ENCODE peak calls at places on chromosomes 3 and 15, in five cellular contexts. P is stomach; F is mucosa of descending colon; G is CD8-positive, alpha-beta memory T cell; U is CD8-positive, alpha-beta T cell. C is an unnamed sample.
A peak's percentile ranks its signal among the peaks of the same experiment; 100 is the strongest.

GRCh38 chr15:59521443-59521842 is 83.5 kb downstream of the FAM81A start:
- DNase-seq in P (no peak), F (no peak), G (no peak), U (no peak), C (no peak)

GRCh38 chr3:114519415-114519814 is 225.6 kb downstream of the TIGIT start:
- DNase-seq in P (no peak), F (no peak), G (no peak), U (no peak), C (peak; percentile 46)

GRCh38 chr3:27535809-27536392 is 51.7 kb upstream of the SLC4A7 start:
- DNase-seq in P (no peak), F (no peak), G (no peak), U (no peak), C (no peak)

GRCh38 chr3:108462899-108463298 is 47.5 kb downstream of the MYH15 start:
- DNase-seq in P (no peak), F (no peak), G (no peak), U (no peak), C (no peak)

GRCh38 chr3:12350151-12350813 is 61.4 kb downstream of the PPARG start:
- DNase-seq in P (peak; percentile 57), F (no peak), G (no peak), U (no peak), C (peak; percentile 47)

GRCh38 chr15:29911705-29912104 is 89.4 kb upstream of the TJP1 start:
- DNase-seq in P (no peak), F (no peak), G (no peak), U (no peak), C (no peak)

GRCh38 chr15:74725845-74726773 is 781 bp upstream of the CYP1A1 start:
- DNase-seq in P (peak; percentile 52), F (peak; percentile 52), G (peak; percentile 73), U (peak; percentile 37), C (peak; percentile 55)

GRCh38 chr3:138234401-138235179 is 47.5 kb downstream of the ARMC8 start:
- DNase-seq in P (no peak), F (no peak), G (no peak), U (no peak), C (no peak)

GRCh38 chr15:67050522-67051087 is 14.8 kb upstream of the SMAD3 start:
- DNase-seq in P (no peak), F (no peak), G (no peak), U (no peak), C (no peak)

GRCh38 chr3:54891540-54891897 is 36.3 kb downstream of the LRTM1 start:
- DNase-seq in P (peak; percentile 64), F (peak; percentile 77), G (no peak), U (no peak), C (peak; percentile 87)

GRCh38 chr15:97224191-97224641 is 736.3 kb upstream of the ARRDC4 start:
- DNase-seq in P (no peak), F (no peak), G (no peak), U (no peak), C (no peak)

GRCh38 chr3:169237181-169237580 is 426.3 kb downstream of the MECOM start:
- DNase-seq in P (no peak), F (no peak), G (no peak), U (no peak), C (no peak)

GRCh38 chr15:90557651-90558084 is 27.9 kb downstream of the CRTC3 start:
- DNase-seq in P (peak; percentile 93), F (peak; percentile 47), G (no peak), U (no peak), C (peak; percentile 93)

GRCh38 chr3:171736556-171736955 is 73.7 kb downstream of the PLD1 start:
- DNase-seq in P (no peak), F (no peak), G (no peak), U (no peak), C (no peak)

GRCh38 chr3:186361612-186362408 is at the start of gene DGKG:
- DNase-seq in P (peak; percentile 58), F (peak; percentile 61), G (no peak), U (no peak), C (peak; percentile 54)

GRCh38 chr15:88920186-88920891 is 7.2 kb upstream of the MFGE8 start:
- DNase-seq in P (no peak), F (no peak), G (no peak), U (no peak), C (no peak)

GRCh38 chr15:78837543-78837942 is 26.3 kb upstream of the ADAMTS7 start:
- DNase-seq in P (no peak), F (no peak), G (no peak), U (no peak), C (no peak)

GRCh38 chr3:53342353-53342752 is 5.0 kb downstream of the DCP1A start:
- DNase-seq in P (peak; percentile 45), F (peak; percentile 50), G (no peak), U (no peak), C (peak; percentile 48)

GRCh38 chr3:142210608-142211007 is 14.8 kb downstream of the GK5 start:
- DNase-seq in P (no peak), F (no peak), G (no peak), U (no peak), C (no peak)

GRCh38 chr3:100265016-100265415 is 4.2 kb downstream of the TBC1D23 start:
- DNase-seq in P (no peak), F (no peak), G (no peak), U (no peak), C (no peak)

GRCh38 chr15:64349375-64349774 is 6.6 kb downstream of the CSNK1G1 start:
- DNase-seq in P (no peak), F (no peak), G (no peak), U (no peak), C (no peak)

GRCh38 chr3:49353022-49353421 is 5.1 kb downstream of the GPX1 start:
- DNase-seq in P (no peak), F (no peak), G (no peak), U (no peak), C (no peak)

GRCh38 chr3:49346797-49347251 is 7.0 kb upstream of the USP4 start:
- DNase-seq in P (no peak), F (peak; percentile 37), G (no peak), U (no peak), C (no peak)

GRCh38 chr3:49352286-49352685 is 5.9 kb downstream of the GPX1 start:
- DNase-seq in P (no peak), F (no peak), G (no peak), U (no peak), C (no peak)

GRCh38 chr3:49351521-49352011 is 6.6 kb downstream of the GPX1 start:
- DNase-seq in P (no peak), F (no peak), G (no peak), U (no peak), C (no peak)

GRCh38 chr3:49349617-49350114 is 8.5 kb downstream of the GPX1 start:
- DNase-seq in P (no peak), F (no peak), G (no peak), U (no peak), C (no peak)
- H3K4me1 ChIP-seq in P (peaks cover 6% of the 10 kb centered on the region), F (no peaks in the 10 kb centered on the region), G (peaks cover 7% of the 10 kb centered on the region), U (no peaks in the 10 kb centered on the region), C (no peaks in the 10 kb centered on the region)

DNA sequence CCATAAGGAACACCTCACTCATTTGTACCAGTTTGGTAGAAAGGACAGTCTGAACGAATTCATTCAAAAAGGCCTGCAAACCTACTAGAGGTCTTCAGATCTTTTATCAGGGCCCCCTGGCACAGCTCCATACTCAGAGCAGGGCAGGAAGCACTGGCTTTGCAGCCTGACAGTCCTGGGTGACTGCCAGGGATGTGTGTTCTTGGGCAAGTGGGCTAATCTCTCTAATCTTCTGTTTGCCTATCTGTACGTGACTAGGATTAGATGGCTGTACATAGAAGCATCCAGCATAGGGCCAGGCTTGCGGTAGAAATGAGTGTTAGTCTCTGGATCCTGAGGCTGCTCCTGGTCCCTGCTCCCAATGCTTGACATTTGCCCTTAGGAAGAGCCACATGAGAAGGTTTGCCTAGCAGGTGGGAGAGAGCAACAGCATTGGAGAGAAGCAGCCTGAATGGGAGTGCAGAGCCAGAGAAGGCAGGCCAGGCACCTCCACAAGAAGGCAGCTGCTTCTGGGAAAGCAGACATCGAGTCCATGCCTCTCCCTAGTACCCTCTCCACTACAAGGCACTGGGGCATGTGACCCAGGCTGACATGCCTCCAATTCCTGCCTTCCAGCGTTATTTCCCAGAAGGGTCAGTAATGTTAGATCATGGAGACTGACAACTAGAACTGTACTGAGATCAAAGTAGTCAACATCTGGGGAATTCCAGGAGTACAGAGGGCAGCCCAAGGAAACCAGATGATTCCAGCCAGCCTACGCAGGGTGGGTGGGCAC is 1.0 kb upstream of the CXCR6 start:
- DNase-seq in P (peak; percentile 35), F (no peak), G (no peak), U (no peak), C (peak; percentile 30)
- H3K4me1 ChIP-seq in P (peaks cover 22% of the 10 kb centered on the region), F (peaks cover 12% of the 10 kb centered on the region), G (peaks cover 62% of the 10 kb centered on the region), U (peaks cover 39% of the 10 kb centered on the region), C (no peaks in the 10 kb centered on the region)

GRCh38 chr15:70576683-70577082 is 186.7 kb downstream of the UACA start:
- DNase-seq in P (no peak), F (no peak), G (no peak), U (no peak), C (no peak)

GRCh38 chr15:70576276-70576675 is 187.1 kb downstream of the UACA start:
- DNase-seq in P (no peak), F (no peak), G (no peak), U (no peak), C (no peak)

GRCh38 chr15:70580286-70580685 is 183.1 kb downstream of the UACA start:
- DNase-seq in P (no peak), F (no peak), G (no peak), U (no peak), C (no peak)

GRCh38 chr15:70579766-70580165 is 183.6 kb downstream of the UACA start:
- DNase-seq in P (no peak), F (no peak), G (no peak), U (no peak), C (no peak)

DNA sequence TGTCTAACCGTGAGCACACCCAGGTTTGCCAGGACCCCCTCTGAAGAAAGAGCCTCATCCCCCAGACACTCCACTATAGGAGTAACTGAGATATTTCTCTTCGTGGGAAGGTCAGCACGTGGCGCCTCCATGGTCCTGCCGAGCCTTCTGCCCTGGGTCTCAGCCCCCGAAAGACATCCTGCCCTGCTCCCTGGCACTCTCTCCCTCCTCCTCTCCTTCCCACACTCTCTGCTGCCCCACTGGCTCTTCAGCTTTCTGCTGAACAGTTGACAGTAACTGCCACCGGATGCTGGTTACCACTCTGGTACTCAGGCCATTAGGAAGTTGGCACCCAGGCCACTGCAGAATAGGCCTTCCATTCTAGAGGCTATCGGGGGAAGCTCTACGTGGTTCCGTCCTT is 185.2 kb downstream of the UACA start:
- DNase-seq in P (peak; percentile 9), F (no peak), G (no peak), U (no peak), C (no peak)
- H3K4me1 ChIP-seq in P (no peaks in the 10 kb centered on the region), F (no peaks in the 10 kb centered on the region), G (no peaks in the 10 kb centered on the region), U (peaks cover 5% of the 10 kb centered on the region), C (no peaks in the 10 kb centered on the region)

DNA sequence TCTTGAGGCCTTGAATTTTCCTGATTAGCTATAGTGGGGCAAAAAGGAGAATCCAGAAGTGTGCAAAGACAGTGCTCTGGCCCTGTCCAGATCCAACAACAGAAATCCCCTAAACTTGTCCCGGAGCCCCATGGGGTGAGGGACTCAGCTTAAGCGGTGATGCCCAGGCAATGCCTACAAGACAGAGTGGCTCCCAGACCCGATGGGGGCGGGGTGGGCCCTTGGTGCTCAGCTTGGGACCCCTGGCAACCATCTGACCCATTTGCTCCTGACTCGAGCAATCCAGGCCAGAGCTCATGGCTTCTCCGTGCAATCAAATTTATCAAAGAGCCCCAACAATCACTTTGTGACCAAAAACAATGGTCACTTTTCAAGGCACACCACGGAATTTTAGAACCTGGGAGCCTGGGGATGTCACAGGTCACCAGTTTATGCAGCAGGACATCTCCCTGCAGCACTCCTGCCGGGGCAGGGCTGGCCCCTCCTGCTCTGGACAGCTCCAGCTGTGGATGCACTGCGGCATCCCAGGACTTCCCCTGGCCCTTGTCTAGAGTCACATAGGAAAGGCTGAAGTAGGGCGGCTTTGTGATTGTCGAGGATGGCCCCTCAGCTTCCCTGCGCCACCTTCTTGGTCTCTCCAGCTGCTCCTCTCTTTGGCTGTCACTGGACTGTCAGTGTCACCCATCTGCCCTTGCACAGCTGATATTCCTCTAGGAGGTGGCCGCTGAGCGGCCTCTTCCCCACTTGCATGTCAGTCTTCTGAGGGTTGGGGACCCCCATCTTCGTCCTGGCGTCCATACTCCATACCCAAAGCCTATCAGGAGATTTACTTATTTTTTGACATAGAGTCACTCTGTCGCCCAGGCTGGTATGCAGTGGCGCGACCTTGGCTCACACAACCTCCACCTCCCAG is 28.4 kb downstream of the RGMA start:
- DNase-seq in P (no peak), F (peak; percentile 16), G (no peak), U (no peak), C (no peak)
- H3K4me1 ChIP-seq in P (peaks cover 20% of the 10 kb centered on the region), F (peaks cover 8% of the 10 kb centered on the region), G (no peaks in the 10 kb centered on the region), U (no peaks in the 10 kb centered on the region), C (peaks cover 32% of the 10 kb centered on the region)